ENCODE peak calls at places on chromosomes 13 and 19, in six cellular contexts. W is psoas muscle; R is aorta; Z is heart left ventricle; F is CD4-positive, CD25-positive, alpha-beta regulatory T cell; Q is tibial artery. X is an unnamed sample. For H3K4me1, the result is how much of the 10 kb centered on the place peaks cover.

GRCh38 chr13:48817166-48817802 is 158.4 kb upstream of the FNDC3A start:
- DNase-seq in W (no peak), R (no peak), Z (no peak), F (peak), Q (no peak), X (no peak)

GRCh38 chr13:98822238-98822606 is 69.8 kb upstream of the SLC15A1 start:
- DNase-seq in W (no peak), R (no peak), Z (no peak), F (no peak), Q (no peak), X (no peak)

GRCh38 chr19:55283548-55284393 is at the start of gene BRSK1:
- DNase-seq in W (peak), R (peak), Z (peak), F (peak), Q (no peak), X (peak)

GRCh38 chr13:100561599-100562204 is 26.9 kb downstream of the GGACT start:
- DNase-seq in W (no peak), R (no peak), Z (no peak), F (no peak), Q (peak), X (no peak)

GRCh38 chr19:23762884-23763711 is 4.4 kb upstream of the ZNF681 start:
- DNase-seq in W (peak), R (peak), Z (peak), F (peak), Q (peak), X (peak)

GRCh38 chr19:2627855-2628254 is 74.6 kb downstream of the GNG7 start:
- DNase-seq in W (no peak), R (no peak), Z (no peak), F (no peak), Q (no peak), X (no peak)

GRCh38 chr19:29086182-29086581 is 126.8 kb downstream of the UQCRFS1 start:
- DNase-seq in W (no peak), R (no peak), Z (no peak), F (no peak), Q (no peak), X (no peak)

GRCh38 chr13:87884874-87885273 is 213.7 kb downstream of the SLITRK5 start:
- DNase-seq in W (no peak), R (no peak), Z (peak), F (no peak), Q (no peak), X (no peak)

GRCh38 chr13:23705578-23705977 is 135.4 kb downstream of the TNFRSF19 start:
- DNase-seq in W (no peak), R (no peak), Z (no peak), F (no peak), Q (no peak), X (no peak)

GRCh38 chr13:106532111-106532929 is 3.1 kb downstream of the EFNB2 start:
- DNase-seq in W (peak), R (peak), Z (no peak), F (no peak), Q (no peak), X (peak)

GRCh38 chr13:40381935-40382764 is 284.3 kb downstream of the FOXO1 start:
- DNase-seq in W (peak), R (no peak), Z (peak), F (no peak), Q (no peak), X (no peak)

GRCh38 chr13:40384976-40385857 is 281.2 kb downstream of the FOXO1 start:
- DNase-seq in W (no peak), R (no peak), Z (no peak), F (no peak), Q (no peak), X (no peak)

GRCh38 chr13:40385858-40386180 is 280.6 kb downstream of the FOXO1 start:
- DNase-seq in W (no peak), R (no peak), Z (no peak), F (no peak), Q (no peak), X (no peak)

GRCh38 chr13:40383132-40383531 is 283.3 kb downstream of the FOXO1 start:
- DNase-seq in W (no peak), R (no peak), Z (no peak), F (no peak), Q (no peak), X (no peak)

GRCh38 chr13:40383922-40384321 is 282.5 kb downstream of the FOXO1 start:
- DNase-seq in W (no peak), R (no peak), Z (no peak), F (no peak), Q (no peak), X (no peak)
- H3K27ac ChIP-seq in W (no peak), R (no peak), Z (no peak), F (no peak), Q (no peak), X (no peak)

GRCh38 chr19:38700933-38701454 is 43.3 kb downstream of the CAPN12 start:
- DNase-seq in W (no peak), R (no peak), Z (no peak), F (no peak), Q (no peak), X (no peak)
- H3K4me1 ChIP-seq in W (under half), R (under half), Z (half or more), F (under half), Q (under half), X (under half)

GRCh38 chr13:31930901-31931522 is 100.6 kb upstream of the FRY start:
- DNase-seq in W (no peak), R (no peak), Z (no peak), F (no peak), Q (no peak), X (no peak)

GRCh38 chr13:31925079-31925478 is 106.5 kb upstream of the FRY start:
- DNase-seq in W (no peak), R (no peak), Z (no peak), F (no peak), Q (no peak), X (no peak)

GRCh38 chr13:31929031-31929770 is 102.4 kb upstream of the FRY start:
- DNase-seq in W (no peak), R (no peak), Z (no peak), F (no peak), Q (no peak), X (no peak)

GRCh38 chr13:31930490-31930889 is 101.1 kb upstream of the FRY start:
- DNase-seq in W (no peak), R (no peak), Z (no peak), F (no peak), Q (no peak), X (no peak)

DNA sequence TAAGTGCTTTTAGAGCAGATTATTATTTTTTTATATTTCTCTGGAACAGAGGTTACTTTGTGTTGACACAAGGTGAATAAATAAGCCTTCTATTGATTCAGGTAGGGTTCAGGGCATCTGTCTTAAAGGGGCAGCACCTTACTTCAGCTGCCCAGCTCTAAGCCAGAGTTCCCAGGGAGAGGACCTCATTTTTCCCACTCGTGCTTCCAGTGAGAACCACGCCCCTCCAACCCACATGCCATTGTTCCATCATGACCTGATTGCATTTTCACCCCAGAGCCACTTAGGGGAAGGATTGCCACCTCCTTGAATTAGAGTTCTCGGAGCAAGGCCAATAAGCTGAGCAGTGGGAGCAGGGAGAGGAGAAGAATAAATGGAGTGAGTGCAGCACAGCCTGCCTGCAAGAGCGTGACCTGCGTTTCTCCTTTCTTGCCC is 104.3 kb upstream of the FRY start:
- DNase-seq in W (no peak), R (no peak), Z (no peak), F (no peak), Q (no peak), X (no peak)
- H3K27ac ChIP-seq in W (no peak), R (no peak), Z (no peak), F (no peak), Q (no peak), X (no peak)

GRCh38 chr13:51763486-51763885 is 40.5 kb downstream of the DHRS12 start:
- DNase-seq in W (no peak), R (no peak), Z (no peak), F (no peak), Q (no peak), X (no peak)
- H3K4me1 ChIP-seq in W (under half), R (under half), Z (under half), F (under half), Q (under half), X (under half)

GRCh38 chr13:39415403-39415802 is 187.6 kb downstream of the LHFPL6 start:
- DNase-seq in W (peak), R (peak), Z (peak), F (no peak), Q (peak), X (peak)

GRCh38 chr13:39417643-39418042 is 185.3 kb downstream of the LHFPL6 start:
- DNase-seq in W (no peak), R (peak), Z (no peak), F (no peak), Q (no peak), X (no peak)

GRCh38 chr13:39418424-39418823 is 184.6 kb downstream of the LHFPL6 start:
- DNase-seq in W (no peak), R (no peak), Z (no peak), F (no peak), Q (no peak), X (no peak)

GRCh38 chr13:39419068-39419467 is 183.9 kb downstream of the LHFPL6 start:
- DNase-seq in W (no peak), R (no peak), Z (no peak), F (no peak), Q (no peak), X (no peak)

GRCh38 chr13:39417131-39417530 is 185.9 kb downstream of the LHFPL6 start:
- DNase-seq in W (no peak), R (no peak), Z (no peak), F (no peak), Q (no peak), X (no peak)
- H3K27ac ChIP-seq in W (no peak), R (no peak), Z (no peak), F (no peak), Q (no peak), X (no peak)